ENCODE peak calls at places on chromosome 4, in four cellular contexts. One of them, this sample, is unnamed.
A peak's percentile ranks its signal among the peaks of the same experiment; 100 is the strongest.

GRCh38 chr4:165894159-165894558 is 21.1 kb downstream of the TLL1 start:
- DNase-seq in ovary: no peak
- DNase-seq in glutamatergic neuron: no peak
- DNase-seq in epithelial cell of esophagus: no peak
- DNase-seq in this sample: no peak

GRCh38 chr4:1479454-1479853 is 73.2 kb upstream of the NKX1-1 start:
- DNase-seq in ovary: peak; percentile 7
- DNase-seq in epithelial cell of esophagus: no peak
- DNase-seq in glutamatergic neuron: peak; percentile 10
- DNase-seq in this sample: no peak

GRCh38 chr4:23654791-23655190 is 235.1 kb downstream of the PPARGC1A start:
- DNase-seq in glutamatergic neuron: no peak
- DNase-seq in ovary: no peak
- DNase-seq in epithelial cell of esophagus: peak; percentile 34
- DNase-seq in this sample: peak; percentile 25

GRCh38 chr4:76803522-76803921 is 94.4 kb downstream of the SOWAHB start:
- DNase-seq in glutamatergic neuron: no peak
- DNase-seq in epithelial cell of esophagus: peak; percentile 97
- DNase-seq in ovary: no peak
- DNase-seq in this sample: peak; percentile 95

GRCh38 chr4:140937866-140938265 is 181.7 kb upstream of the TBC1D9 start:
- DNase-seq in glutamatergic neuron: no peak
- DNase-seq in epithelial cell of esophagus: no peak
- DNase-seq in ovary: no peak
- DNase-seq in this sample: peak; percentile 27

GRCh38 chr4:123667496-123667895 is 270.9 kb downstream of the SPRY1 start:
- DNase-seq in epithelial cell of esophagus: peak; percentile 86
- DNase-seq in glutamatergic neuron: no peak
- DNase-seq in ovary: no peak
- DNase-seq in this sample: peak; percentile 30

GRCh38 chr4:128718793-128719192 is 90.7 kb upstream of the JADE1 start:
- DNase-seq in ovary: no peak
- DNase-seq in glutamatergic neuron: no peak
- DNase-seq in epithelial cell of esophagus: no peak
- DNase-seq in this sample: no peak

GRCh38 chr4:119517361-119518229 is 111.0 kb downstream of the PDE5A start:
- DNase-seq in glutamatergic neuron: no peak
- DNase-seq in ovary: no peak
- DNase-seq in epithelial cell of esophagus: no peak
- DNase-seq in this sample: no peak

GRCh38 chr4:26985836-26986235 is 125.2 kb downstream of the STIM2 start:
- DNase-seq in epithelial cell of esophagus: no peak
- DNase-seq in ovary: no peak
- DNase-seq in glutamatergic neuron: no peak
- DNase-seq in this sample: no peak

GRCh38 chr4:75841641-75842520 is 60.4 kb downstream of the PPEF2 start:
- DNase-seq in glutamatergic neuron: no peak
- DNase-seq in ovary: no peak
- DNase-seq in epithelial cell of esophagus: no peak
- DNase-seq in this sample: no peak

GRCh38 chr4:14218641-14219040 is 591.1 kb upstream of the BOD1L1 start:
- DNase-seq in epithelial cell of esophagus: peak; percentile 56
- DNase-seq in glutamatergic neuron: no peak
- DNase-seq in ovary: no peak
- DNase-seq in this sample: no peak

GRCh38 chr4:108172231-108172779 is 3.6 kb upstream of the LEF1 start:
- DNase-seq in epithelial cell of esophagus: no peak
- DNase-seq in ovary: peak; percentile 51
- DNase-seq in glutamatergic neuron: peak; percentile 65
- DNase-seq in this sample: no peak

GRCh38 chr4:66097271-66097670 is 427.0 kb upstream of the EPHA5 start:
- DNase-seq in glutamatergic neuron: no peak
- DNase-seq in epithelial cell of esophagus: peak; percentile 2
- DNase-seq in ovary: no peak
- DNase-seq in this sample: no peak

GRCh38 chr4:183617075-183617474 is 41.9 kb downstream of the RWDD4 start:
- DNase-seq in ovary: no peak
- DNase-seq in glutamatergic neuron: no peak
- DNase-seq in epithelial cell of esophagus: no peak
- DNase-seq in this sample: no peak

GRCh38 chr4:16225139-16225538 is 1.1 kb downstream of the TAPT1 start:
- DNase-seq in epithelial cell of esophagus: peak; percentile 11
- DNase-seq in ovary: no peak
- DNase-seq in glutamatergic neuron: no peak
- DNase-seq in this sample: no peak

GRCh38 chr4:110898290-110898689 is 275.4 kb upstream of the PITX2 start:
- DNase-seq in epithelial cell of esophagus: no peak
- DNase-seq in ovary: no peak
- DNase-seq in glutamatergic neuron: no peak
- DNase-seq in this sample: no peak

GRCh38 chr4:53653484-53654053 is 62.3 kb upstream of the LNX1 start:
- DNase-seq in glutamatergic neuron: no peak
- DNase-seq in ovary: peak; percentile 50
- DNase-seq in epithelial cell of esophagus: peak; percentile 12
- DNase-seq in this sample: peak; percentile 47

GRCh38 chr4:20337261-20337664 is 85.6 kb downstream of the SLIT2 start:
- DNase-seq in glutamatergic neuron: no peak
- DNase-seq in ovary: no peak
- DNase-seq in epithelial cell of esophagus: no peak
- DNase-seq in this sample: no peak

GRCh38 chr4:47744843-47745382 is 93.0 kb downstream of the CORIN start:
- DNase-seq in ovary: no peak
- DNase-seq in epithelial cell of esophagus: no peak
- DNase-seq in glutamatergic neuron: no peak
- DNase-seq in this sample: no peak

GRCh38 chr4:145960012-145960411 is 21.4 kb upstream of the ZNF827 start:
- DNase-seq in epithelial cell of esophagus: no peak
- DNase-seq in ovary: no peak
- DNase-seq in glutamatergic neuron: no peak
- DNase-seq in this sample: no peak

GRCh38 chr4:187224560-187224959 is 500.9 kb upstream of the FAT1 start:
- DNase-seq in ovary: no peak
- DNase-seq in glutamatergic neuron: no peak
- DNase-seq in epithelial cell of esophagus: no peak
- DNase-seq in this sample: no peak

GRCh38 chr4:62771656-62772557 is 1571.8 kb downstream of the ADGRL3 start:
- DNase-seq in ovary: no peak
- DNase-seq in epithelial cell of esophagus: no peak
- DNase-seq in glutamatergic neuron: peak; percentile 10
- DNase-seq in this sample: no peak

GRCh38 chr4:185772391-185773093 is 39.5 kb downstream of the SORBS2 start:
- DNase-seq in glutamatergic neuron: no peak
- DNase-seq in ovary: no peak
- DNase-seq in epithelial cell of esophagus: no peak
- DNase-seq in this sample: no peak

GRCh38 chr4:20422398-20422797 is 170.7 kb downstream of the SLIT2 start:
- DNase-seq in epithelial cell of esophagus: peak; percentile 78
- DNase-seq in ovary: no peak
- DNase-seq in glutamatergic neuron: peak; percentile 57
- DNase-seq in this sample: peak; percentile 66

GRCh38 chr4:152436384-152436783 is 99.5 kb downstream of the FBXW7 start:
- DNase-seq in epithelial cell of esophagus: no peak
- DNase-seq in glutamatergic neuron: no peak
- DNase-seq in ovary: no peak
- DNase-seq in this sample: peak; percentile 16
- TF ChIP-seq CTCF in epithelial cell of esophagus: no peak
- TF ChIP-seq CTCF in glutamatergic neuron: no peak
- TF ChIP-seq CTCF in ovary: no peak
- TF ChIP-seq CTCF in this sample: no peak

DNA sequence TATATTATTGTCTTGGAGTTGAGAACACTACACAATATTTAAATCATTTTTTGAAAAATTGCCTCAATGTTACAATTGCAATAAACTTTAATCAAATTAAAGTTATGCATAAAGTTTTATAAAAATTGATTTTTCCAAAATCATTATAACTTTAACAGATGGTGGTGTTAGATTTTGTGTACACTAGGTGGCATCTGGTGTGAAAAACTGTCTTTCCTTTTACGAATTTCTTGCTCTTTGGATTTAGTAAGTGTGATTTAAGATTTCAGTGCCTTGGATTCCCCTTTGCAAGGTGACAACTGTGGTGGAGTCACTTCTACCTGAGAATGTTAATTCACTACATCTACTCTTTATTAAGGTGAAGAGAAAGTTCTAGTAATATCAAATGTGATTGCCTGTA is 91.6 kb downstream of the AREG start:
- DNase-seq in ovary: no peak
- DNase-seq in epithelial cell of esophagus: peak; percentile 29
- DNase-seq in glutamatergic neuron: no peak
- DNase-seq in this sample: peak; percentile 41
- TF ChIP-seq CTCF in ovary: no peak
- TF ChIP-seq CTCF in epithelial cell of esophagus: peak; percentile 36
- TF ChIP-seq CTCF in glutamatergic neuron: peak; percentile 23
- TF ChIP-seq CTCF in this sample: peak; percentile 38

GRCh38 chr4:93791570-93792195 is 36.9 kb upstream of the ATOH1 start:
- DNase-seq in glutamatergic neuron: peak; percentile 71
- DNase-seq in ovary: peak; percentile 46
- DNase-seq in epithelial cell of esophagus: peak; percentile 64
- DNase-seq in this sample: peak; percentile 81

GRCh38 chr4:93786149-93786548 is 42.4 kb upstream of the ATOH1 start:
- DNase-seq in ovary: no peak
- DNase-seq in glutamatergic neuron: no peak
- DNase-seq in epithelial cell of esophagus: no peak
- DNase-seq in this sample: no peak

DNA sequence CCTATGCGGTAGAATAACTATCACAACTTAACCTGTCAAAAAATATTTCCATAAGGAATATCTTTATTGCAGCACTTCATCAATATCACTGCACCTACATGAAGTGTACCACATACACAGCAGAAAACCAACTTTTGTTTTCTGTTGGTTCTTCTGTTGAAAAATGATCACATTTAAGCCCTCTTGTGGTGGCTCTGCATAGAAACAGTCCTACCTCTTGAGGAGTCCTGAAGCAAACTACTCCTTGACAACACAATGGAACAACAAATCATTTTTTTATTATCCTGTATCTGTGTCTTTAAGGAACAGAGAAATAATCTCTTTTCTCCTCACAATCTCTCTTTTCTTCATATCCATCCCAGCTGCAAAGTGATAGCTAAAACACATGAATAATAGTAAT is 39.8 kb upstream of the ATOH1 start:
- DNase-seq in ovary: no peak
- DNase-seq in glutamatergic neuron: no peak
- DNase-seq in epithelial cell of esophagus: peak; percentile 49
- DNase-seq in this sample: peak; percentile 45
- TF ChIP-seq CTCF in ovary: no peak
- TF ChIP-seq CTCF in glutamatergic neuron: peak; percentile 70
- TF ChIP-seq CTCF in epithelial cell of esophagus: peak; percentile 57
- TF ChIP-seq CTCF in this sample: peak; percentile 34

GRCh38 chr4:44725861-44726820 is at the start of gene GNPDA2:
- DNase-seq in epithelial cell of esophagus: peak; percentile 79
- DNase-seq in ovary: peak; percentile 94
- DNase-seq in glutamatergic neuron: peak; percentile 91
- DNase-seq in this sample: peak; percentile 84
- TF ChIP-seq CTCF in epithelial cell of esophagus: no peak
- TF ChIP-seq CTCF in ovary: no peak
- TF ChIP-seq CTCF in glutamatergic neuron: no peak
- TF ChIP-seq CTCF in this sample: no peak

GRCh38 chr4:4289055-4289454 is 899 bp downstream of the LYAR start:
- DNase-seq in epithelial cell of esophagus: peak; percentile 15
- DNase-seq in ovary: no peak
- DNase-seq in glutamatergic neuron: no peak
- DNase-seq in this sample: no peak

GRCh38 chr4:4293279-4293678 is 3.2 kb downstream of the ZBTB49 start:
- DNase-seq in ovary: no peak
- DNase-seq in epithelial cell of esophagus: no peak
- DNase-seq in glutamatergic neuron: no peak
- DNase-seq in this sample: no peak

GRCh38 chr4:4289575-4289929 is 402 bp downstream of the LYAR start:
- DNase-seq in epithelial cell of esophagus: no peak
- DNase-seq in glutamatergic neuron: peak; percentile 27
- DNase-seq in ovary: no peak
- DNase-seq in this sample: peak; percentile 20

GRCh38 chr4:4288098-4288497 is 1.9 kb downstream of the LYAR start:
- DNase-seq in ovary: no peak
- DNase-seq in epithelial cell of esophagus: no peak
- DNase-seq in glutamatergic neuron: no peak
- DNase-seq in this sample: no peak

DNA sequence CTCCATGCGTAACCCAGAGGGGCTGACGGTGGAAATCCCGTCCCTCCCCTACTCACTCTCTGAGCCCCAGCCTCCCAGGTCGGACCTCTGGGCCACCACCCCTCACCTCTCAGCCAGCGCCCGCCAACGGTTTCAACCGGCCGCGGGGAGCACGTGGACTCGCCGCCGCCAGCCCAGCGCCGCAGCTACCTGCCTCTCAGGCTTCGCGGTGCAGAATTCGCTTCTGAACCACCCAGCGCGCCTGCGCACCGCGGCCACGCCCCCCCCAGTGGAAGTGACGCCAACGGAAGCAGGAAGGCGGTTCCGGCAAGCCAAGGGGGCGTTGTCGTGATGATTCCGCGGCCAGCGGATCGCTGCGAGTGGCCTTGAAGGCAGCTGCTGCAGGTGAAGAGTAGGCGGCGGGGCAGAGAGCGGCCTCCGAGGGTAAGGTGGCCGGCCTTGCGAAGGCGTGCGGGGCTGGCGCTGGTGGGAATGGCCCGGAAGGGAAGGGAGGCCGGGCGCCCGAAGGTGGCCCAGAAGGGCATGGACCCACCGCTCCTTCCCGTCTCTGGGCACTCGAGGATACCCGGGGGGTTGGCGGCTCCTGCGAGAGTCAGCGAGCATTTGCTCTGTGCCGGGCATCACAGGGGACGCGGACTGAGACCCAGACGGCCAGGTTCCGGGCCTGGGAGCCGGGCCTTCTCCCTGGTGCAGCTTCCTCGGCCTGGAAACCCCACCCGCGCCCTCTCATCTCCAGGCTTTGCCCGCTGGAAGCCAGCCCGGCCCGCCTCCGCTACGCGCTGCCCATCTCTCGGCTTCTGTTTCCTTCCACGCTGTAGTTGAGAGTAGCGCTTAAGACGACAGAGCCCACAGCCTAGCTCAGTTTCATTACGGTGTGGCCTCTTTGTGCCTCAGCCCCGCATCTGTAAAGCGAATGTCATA is at the start of the genes LYAR and ZBTB49:
- DNase-seq in glutamatergic neuron: peak; percentile 98
- DNase-seq in ovary: peak; percentile 97
- DNase-seq in epithelial cell of esophagus: peak; percentile 96
- DNase-seq in this sample: peak; percentile 92
- TF ChIP-seq CTCF in glutamatergic neuron: no peak
- TF ChIP-seq CTCF in ovary: no peak
- TF ChIP-seq CTCF in epithelial cell of esophagus: no peak
- TF ChIP-seq CTCF in this sample: no peak

GRCh38 chr4:8277356-8278008 is 7.9 kb downstream of the HTRA3 start:
- DNase-seq in epithelial cell of esophagus: no peak
- DNase-seq in ovary: peak; percentile 36
- DNase-seq in glutamatergic neuron: peak; percentile 46
- DNase-seq in this sample: no peak
- TF ChIP-seq CTCF in epithelial cell of esophagus: no peak
- TF ChIP-seq CTCF in ovary: no peak
- TF ChIP-seq CTCF in glutamatergic neuron: no peak
- TF ChIP-seq CTCF in this sample: no peak

GRCh38 chr4:95095352-95095974 is 337.7 kb downstream of the BMPR1B start:
- DNase-seq in glutamatergic neuron: no peak
- DNase-seq in ovary: no peak
- DNase-seq in epithelial cell of esophagus: peak; percentile 48
- DNase-seq in this sample: peak; percentile 71
- TF ChIP-seq CTCF in glutamatergic neuron: peak; percentile 45
- TF ChIP-seq CTCF in ovary: no peak
- TF ChIP-seq CTCF in epithelial cell of esophagus: peak; percentile 75
- TF ChIP-seq CTCF in this sample: peak; percentile 67

This sample was measured in MCF 10A.